ENCODE peak calls at places on chromosomes 4 and X, in four cellular contexts. U is SK-N-SH, B is GM23248, Z is H9. V is an unnamed sample. For H4K20me1, the result is how much of the 10 kb centered on the place peaks cover.

GRCh38 chr4:169229571-169230028 is 41.2 kb downstream of the SH3RF1 start:
- DNase-seq in U (no peak), B (peak), Z (no peak), V (peak)

GRCh38 chr4:103046416-103047290 is 27.1 kb upstream of the SLC9B1 start:
- DNase-seq in U (peak), B (peak), Z (peak), V (peak)

GRCh38 chrX:130296743-130297142 is 28.0 kb upstream of the ZNF280C start:
- DNase-seq in U (no peak), B (no peak), Z (no peak), V (no peak)

GRCh38 chr4:91894006-91894405 is 409.8 kb upstream of the GRID2 start:
- DNase-seq in U (no peak), B (no peak), Z (no peak), V (no peak)

GRCh38 chr4:4477391-4477790 is 64.5 kb downstream of the STX18 start:
- DNase-seq in U (no peak), B (peak), Z (no peak), V (peak)

GRCh38 chr4:169940460-169940859 is 85.7 kb downstream of the MFAP3L start:
- DNase-seq in U (peak), B (no peak), Z (no peak), V (no peak)

GRCh38 chr4:7844247-7844991 is 95.2 kb downstream of the AFAP1 start:
- DNase-seq in U (peak), B (peak), Z (peak), V (peak)

GRCh38 chr4:46404961-46405360 is 15.0 kb upstream of the GABRA2 start:
- DNase-seq in U (no peak), B (no peak), Z (peak), V (no peak)

GRCh38 chr4:150960079-150960478 is 55.0 kb downstream of the LRBA start:
- DNase-seq in U (peak), B (peak), Z (no peak), V (peak)

GRCh38 chr4:151239608-151240007 is 37.4 kb upstream of the PRSS48 start:
- DNase-seq in U (no peak), B (no peak), Z (no peak), V (no peak)

GRCh38 chr4:178306565-178306964 is 864.3 kb upstream of the AGA start:
- DNase-seq in U (no peak), B (no peak), Z (peak), V (peak)

GRCh38 chr4:143016171-143016570 is 168.5 kb upstream of the USP38 start:
- DNase-seq in U (no peak), B (no peak), Z (no peak), V (no peak)

GRCh38 chr4:24210332-24210902 is 320.6 kb upstream of the PPARGC1A start:
- DNase-seq in U (no peak), B (peak), Z (no peak), V (peak)

GRCh38 chrX:111483876-111484275 is 27.6 kb upstream of the SERTM2 start:
- DNase-seq in U (no peak), B (no peak), Z (no peak), V (no peak)

GRCh38 chr4:70632028-70632427 is 3.5 kb downstream of the ENAM start:
- DNase-seq in U (no peak), B (peak), Z (no peak), V (peak)

GRCh38 chr4:61094854-61095598 is 105.1 kb upstream of the ADGRL3 start:
- DNase-seq in U (no peak), B (no peak), Z (no peak), V (no peak)

GRCh38 chr4:165330071-165330470 is 2.6 kb downstream of the MSMO1 start:
- DNase-seq in U (no peak), B (no peak), Z (no peak), V (no peak)
- H4K20me1 ChIP-seq in U (under half), B (under half), Z (under half), V (under half)

GRCh38 chrX:5915783-5916182 is 312.9 kb downstream of the NLGN4X start:
- DNase-seq in U (no peak), B (no peak), Z (no peak), V (no peak)
- H3K9ac ChIP-seq in U (no peak), B (no peak), Z (no peak), V (no peak)

GRCh38 chrX:1595711-1596060 is 4.3 kb downstream of the AKAP17A start:
- DNase-seq in U (no peak), B (no peak), Z (no peak), V (no peak)

GRCh38 chrX:1597345-1598020 is 6.1 kb downstream of the AKAP17A start:
- DNase-seq in U (no peak), B (no peak), Z (no peak), V (no peak)

GRCh38 chrX:1598021-1598875 is 6.8 kb downstream of the AKAP17A start:
- DNase-seq in U (no peak), B (no peak), Z (no peak), V (no peak)

GRCh38 chrX:1598876-1599790 is 7.7 kb downstream of the AKAP17A start:
- DNase-seq in U (no peak), B (no peak), Z (no peak), V (no peak)

DNA sequence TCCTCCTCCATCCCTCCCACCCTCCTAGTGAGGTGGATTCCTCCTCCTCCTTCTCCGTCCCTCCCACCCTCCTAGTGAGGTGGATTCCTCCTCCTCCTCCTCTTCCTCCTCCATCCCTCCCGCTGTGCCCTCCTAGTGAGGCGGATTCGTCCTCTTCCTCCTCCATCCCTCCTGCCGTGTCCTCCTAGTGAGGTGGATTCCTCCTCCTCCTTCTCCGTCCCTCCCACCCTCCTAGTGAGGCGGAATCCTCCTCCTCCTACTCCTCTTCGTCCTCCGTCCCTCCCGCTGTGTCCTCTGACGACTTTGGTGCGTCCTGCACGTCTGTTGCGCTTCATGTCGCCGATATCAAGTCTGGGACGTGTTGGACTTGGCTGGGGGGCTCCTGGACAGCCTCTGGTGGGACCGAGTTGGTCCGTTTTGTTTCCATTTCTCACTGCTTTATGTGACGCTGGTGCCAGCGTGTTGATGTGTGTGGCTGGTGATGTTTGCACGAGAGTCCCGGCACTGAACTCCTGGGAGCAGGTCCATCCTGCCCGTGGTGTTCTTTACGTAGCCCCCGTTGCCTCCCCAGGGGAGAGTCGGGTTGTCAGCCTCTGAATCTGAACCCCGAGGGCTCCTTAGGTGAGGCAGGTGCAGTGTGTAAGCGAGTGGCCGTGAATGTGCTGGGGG is 5.4 kb downstream of the AKAP17A start:
- DNase-seq in U (no peak), B (no peak), Z (no peak), V (no peak)
- H4K20me1 ChIP-seq in U (under half), B (under half), Z (under half), V (under half)

GRCh38 chrX:123779908-123780396 is 47.1 kb upstream of the THOC2 start:
- DNase-seq in U (no peak), B (no peak), Z (no peak), V (no peak)
- H3K9ac ChIP-seq in U (no peak), B (no peak), Z (no peak), V (no peak)

GRCh38 chr4:1714303-1715001 is 2.3 kb upstream of the SLBP start:
- DNase-seq in U (no peak), B (peak), Z (peak), V (peak)

GRCh38 chr4:1717129-1718094 is 3.7 kb downstream of the TMEM129 start:
- DNase-seq in U (peak), B (no peak), Z (peak), V (no peak)

GRCh38 chr4:1715002-1715761 is 3.1 kb upstream of the SLBP start:
- DNase-seq in U (no peak), B (peak), Z (peak), V (no peak)

GRCh38 chr4:1718095-1718850 is 2.9 kb downstream of the TMEM129 start:
- DNase-seq in U (peak), B (no peak), Z (peak), V (no peak)

DNA sequence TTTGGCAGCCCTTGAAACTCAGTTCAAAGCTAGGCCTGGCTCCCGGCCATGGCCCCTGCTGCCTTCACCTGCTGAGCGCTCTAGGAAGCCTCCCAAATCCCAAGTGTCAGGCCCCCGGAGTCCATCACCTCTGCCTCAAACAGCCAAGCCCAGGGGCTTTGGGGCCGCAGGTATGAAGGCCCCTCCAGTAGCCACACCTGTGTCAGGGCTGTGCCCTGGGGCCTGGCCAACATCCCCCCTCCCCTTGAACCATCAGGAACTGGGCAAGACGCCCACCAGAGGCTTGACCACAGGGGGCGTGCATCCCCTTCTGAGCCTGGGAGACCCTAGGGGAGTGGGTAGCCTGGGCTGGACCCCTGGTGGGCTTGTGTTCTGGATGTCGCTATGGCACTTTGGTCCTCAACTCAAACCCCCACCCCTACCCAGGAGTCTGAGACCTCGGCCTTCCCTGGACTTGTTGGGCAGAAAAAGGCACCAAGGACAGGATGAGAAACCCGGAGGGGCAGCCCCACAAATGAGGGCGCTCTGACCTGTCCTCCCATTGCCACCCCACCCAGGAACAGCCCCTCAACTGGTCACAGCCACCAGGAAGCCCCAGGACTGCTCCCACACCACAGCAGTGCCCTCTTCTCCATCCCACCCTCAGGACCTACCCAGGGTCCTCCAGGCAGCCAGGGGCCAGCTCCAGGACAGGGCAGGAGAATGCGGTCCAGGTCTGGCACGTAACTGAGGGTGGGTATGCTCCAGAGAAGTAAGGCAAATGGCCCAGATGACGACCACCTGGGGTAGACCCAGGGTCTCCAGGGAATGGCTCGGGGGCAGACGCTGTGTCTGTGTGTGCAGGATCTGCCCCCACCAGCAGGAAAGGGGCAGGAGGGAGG is 4.2 kb upstream of the SLBP start:
- DNase-seq in U (peak), B (no peak), Z (peak), V (no peak)
- H4K20me1 ChIP-seq in U (under half), B (under half), Z (under half), V (under half)

V was measured in fibroblast of lung.